ENCODE peak calls at places on chromosomes 12 and 14, in seven cellular contexts. One of them, this sample, is unnamed.

GRCh38 chr14:90692061-90692460 is 124.2 kb downstream of the TTC7B start:
- DNase-seq in A549: no peak
- DNase-seq in tibial artery: no peak
- DNase-seq in neuronal stem cell: no peak
- DNase-seq in left lobe of liver: no peak
- DNase-seq in left cardiac atrium: no peak
- DNase-seq in H4: no peak
- DNase-seq in this sample: no peak

GRCh38 chr14:22313172-22313801 is 275.7 kb downstream of the DAD1 start:
- DNase-seq in H4: no peak
- DNase-seq in A549: no peak
- DNase-seq in neuronal stem cell: no peak
- DNase-seq in tibial artery: no peak
- DNase-seq in left lobe of liver: no peak
- DNase-seq in left cardiac atrium: no peak
- DNase-seq in this sample: no peak

GRCh38 chr14:24095196-24096068 is 1.3 kb downstream of the PCK2 start:
- DNase-seq in H4: peak
- DNase-seq in A549: no peak
- DNase-seq in neuronal stem cell: no peak
- DNase-seq in tibial artery: peak
- DNase-seq in left cardiac atrium: peak
- DNase-seq in left lobe of liver: peak
- DNase-seq in this sample: peak

GRCh38 chr12:54411398-54412241 is 7.4 kb downstream of the ITGA5 start:
- DNase-seq in left lobe of liver: no peak
- DNase-seq in left cardiac atrium: peak
- DNase-seq in neuronal stem cell: no peak
- DNase-seq in A549: no peak
- DNase-seq in tibial artery: peak
- DNase-seq in H4: peak
- DNase-seq in this sample: no peak

GRCh38 chr14:78202178-78202577 is 32.0 kb downstream of the NRXN3 start:
- DNase-seq in A549: no peak
- DNase-seq in H4: no peak
- DNase-seq in tibial artery: no peak
- DNase-seq in left lobe of liver: no peak
- DNase-seq in left cardiac atrium: no peak
- DNase-seq in neuronal stem cell: no peak
- DNase-seq in this sample: no peak

GRCh38 chr14:81565441-81566290 is 32.0 kb upstream of the SEL1L start:
- DNase-seq in H4: peak
- DNase-seq in A549: peak
- DNase-seq in neuronal stem cell: peak
- DNase-seq in left cardiac atrium: no peak
- DNase-seq in left lobe of liver: no peak
- DNase-seq in tibial artery: no peak
- DNase-seq in this sample: no peak

GRCh38 chr12:105485321-105485910 is 154.9 kb downstream of the C12orf75 start:
- DNase-seq in neuronal stem cell: no peak
- DNase-seq in left lobe of liver: no peak
- DNase-seq in H4: no peak
- DNase-seq in left cardiac atrium: peak
- DNase-seq in tibial artery: peak
- DNase-seq in A549: no peak
- DNase-seq in this sample: no peak

GRCh38 chr12:75289678-75290200 is 40.4 kb downstream of the CAPS2 start:
- DNase-seq in neuronal stem cell: no peak
- DNase-seq in left lobe of liver: no peak
- DNase-seq in A549: no peak
- DNase-seq in H4: peak
- DNase-seq in left cardiac atrium: no peak
- DNase-seq in tibial artery: no peak
- DNase-seq in this sample: no peak

GRCh38 chr14:39483682-39484081 is 51.4 kb upstream of the FBXO33 start:
- DNase-seq in left lobe of liver: no peak
- DNase-seq in neuronal stem cell: no peak
- DNase-seq in A549: no peak
- DNase-seq in H4: no peak
- DNase-seq in left cardiac atrium: no peak
- DNase-seq in tibial artery: no peak
- DNase-seq in this sample: no peak

GRCh38 chr14:61322011-61322798 is 826 bp downstream of the PRKCH start:
- DNase-seq in H4: no peak
- DNase-seq in tibial artery: no peak
- DNase-seq in neuronal stem cell: no peak
- DNase-seq in A549: peak
- DNase-seq in left cardiac atrium: peak
- DNase-seq in left lobe of liver: peak
- DNase-seq in this sample: no peak

GRCh38 chr14:104116544-104117340 is 21.6 kb upstream of the KIF26A start:
- DNase-seq in A549: no peak
- DNase-seq in tibial artery: no peak
- DNase-seq in left lobe of liver: peak
- DNase-seq in left cardiac atrium: peak
- DNase-seq in H4: no peak
- DNase-seq in neuronal stem cell: no peak
- DNase-seq in this sample: no peak

GRCh38 chr12:52210186-52210924 is 18.5 kb upstream of the KRT80 start:
- DNase-seq in neuronal stem cell: no peak
- DNase-seq in left lobe of liver: no peak
- DNase-seq in A549: no peak
- DNase-seq in tibial artery: peak
- DNase-seq in left cardiac atrium: peak
- DNase-seq in H4: no peak
- DNase-seq in this sample: no peak

GRCh38 chr14:99522934-99523660 is 41.9 kb downstream of the CCNK start:
- DNase-seq in left lobe of liver: no peak
- DNase-seq in neuronal stem cell: peak
- DNase-seq in A549: no peak
- DNase-seq in H4: no peak
- DNase-seq in tibial artery: no peak
- DNase-seq in left cardiac atrium: peak
- DNase-seq in this sample: no peak

GRCh38 chr12:105120551-105120950 is 13.0 kb downstream of the WASHC4 start:
- DNase-seq in H4: no peak
- DNase-seq in left lobe of liver: no peak
- DNase-seq in A549: no peak
- DNase-seq in tibial artery: no peak
- DNase-seq in neuronal stem cell: no peak
- DNase-seq in left cardiac atrium: no peak
- DNase-seq in this sample: no peak

GRCh38 chr12:128069359-128069997 is 197.5 kb upstream of the TMEM132C start:
- DNase-seq in A549: peak
- DNase-seq in left lobe of liver: no peak
- DNase-seq in left cardiac atrium: peak
- DNase-seq in neuronal stem cell: peak
- DNase-seq in H4: peak
- DNase-seq in tibial artery: no peak
- DNase-seq in this sample: peak

GRCh38 chr14:52913271-52913670 is 37.6 kb downstream of the FERMT2 start:
- DNase-seq in A549: no peak
- DNase-seq in H4: no peak
- DNase-seq in neuronal stem cell: no peak
- DNase-seq in left lobe of liver: no peak
- DNase-seq in left cardiac atrium: no peak
- DNase-seq in tibial artery: no peak
- DNase-seq in this sample: no peak

GRCh38 chr14:73280903-73281302 is 43.6 kb downstream of the PAPLN start:
- DNase-seq in left cardiac atrium: no peak
- DNase-seq in A549: no peak
- DNase-seq in tibial artery: no peak
- DNase-seq in neuronal stem cell: no peak
- DNase-seq in left lobe of liver: no peak
- DNase-seq in H4: no peak
- DNase-seq in this sample: no peak

GRCh38 chr12:2461645-2462044 is 333.1 kb upstream of the FKBP4 start:
- DNase-seq in left cardiac atrium: no peak
- DNase-seq in left lobe of liver: no peak
- DNase-seq in tibial artery: no peak
- DNase-seq in A549: no peak
- DNase-seq in H4: no peak
- DNase-seq in neuronal stem cell: no peak
- DNase-seq in this sample: no peak

GRCh38 chr12:124774054-124774461 is 89.6 kb downstream of the SCARB1 start:
- DNase-seq in left cardiac atrium: no peak
- DNase-seq in tibial artery: no peak
- DNase-seq in neuronal stem cell: no peak
- DNase-seq in A549: no peak
- DNase-seq in H4: no peak
- DNase-seq in left lobe of liver: no peak
- DNase-seq in this sample: no peak

GRCh38 chr14:34619399-34619920 is 10.5 kb downstream of the SNX6 start:
- DNase-seq in neuronal stem cell: no peak
- DNase-seq in H4: no peak
- DNase-seq in left cardiac atrium: no peak
- DNase-seq in A549: no peak
- DNase-seq in left lobe of liver: no peak
- DNase-seq in tibial artery: no peak
- DNase-seq in this sample: no peak

GRCh38 chr14:75631453-75631831 is 29.2 kb downstream of the ERG28 start:
- DNase-seq in tibial artery: no peak
- DNase-seq in left lobe of liver: no peak
- DNase-seq in left cardiac atrium: no peak
- DNase-seq in A549: no peak
- DNase-seq in neuronal stem cell: peak
- DNase-seq in H4: no peak
- DNase-seq in this sample: no peak

GRCh38 chr12:69662764-69663163 is 36.3 kb downstream of the BEST3 start:
- DNase-seq in H4: no peak
- DNase-seq in neuronal stem cell: no peak
- DNase-seq in tibial artery: no peak
- DNase-seq in left cardiac atrium: no peak
- DNase-seq in A549: no peak
- DNase-seq in left lobe of liver: no peak
- DNase-seq in this sample: no peak

GRCh38 chr14:81211844-81212243 is 8.9 kb downstream of the GTF2A1 start:
- DNase-seq in neuronal stem cell: no peak
- DNase-seq in left cardiac atrium: peak
- DNase-seq in left lobe of liver: peak
- DNase-seq in tibial artery: peak
- DNase-seq in A549: no peak
- DNase-seq in H4: peak
- DNase-seq in this sample: no peak

GRCh38 chr12:42090899-42091298 is 53.8 kb downstream of the GXYLT1 start:
- DNase-seq in tibial artery: no peak
- DNase-seq in A549: no peak
- DNase-seq in left cardiac atrium: no peak
- DNase-seq in left lobe of liver: no peak
- DNase-seq in neuronal stem cell: no peak
- DNase-seq in H4: no peak
- DNase-seq in this sample: no peak

GRCh38 chr12:68815232-68815927 is 7.4 kb downstream of the MDM2 start:
- DNase-seq in A549: no peak
- DNase-seq in left cardiac atrium: no peak
- DNase-seq in tibial artery: no peak
- DNase-seq in left lobe of liver: no peak
- DNase-seq in neuronal stem cell: no peak
- DNase-seq in H4: no peak
- DNase-seq in this sample: no peak

GRCh38 chr12:32595251-32595650 is 83.8 kb upstream of the DNM1L start:
- DNase-seq in A549: no peak
- DNase-seq in left cardiac atrium: no peak
- DNase-seq in neuronal stem cell: no peak
- DNase-seq in left lobe of liver: no peak
- DNase-seq in H4: peak
- DNase-seq in tibial artery: no peak
- DNase-seq in this sample: no peak

GRCh38 chr14:75835156-75836141 is 146.3 kb downstream of the TGFB3 start:
- DNase-seq in left cardiac atrium: no peak
- DNase-seq in A549: no peak
- DNase-seq in H4: no peak
- DNase-seq in left lobe of liver: no peak
- DNase-seq in tibial artery: no peak
- DNase-seq in neuronal stem cell: no peak
- DNase-seq in this sample: no peak

GRCh38 chr14:89912667-89913211 is 41.8 kb downstream of the EFCAB11 start:
- DNase-seq in neuronal stem cell: peak
- DNase-seq in tibial artery: peak
- DNase-seq in left cardiac atrium: no peak
- DNase-seq in A549: peak
- DNase-seq in left lobe of liver: no peak
- DNase-seq in H4: peak
- DNase-seq in this sample: no peak

GRCh38 chr12:48765753-48766162 is 23.1 kb downstream of the ADCY6 start:
- DNase-seq in H4: no peak
- DNase-seq in left cardiac atrium: no peak
- DNase-seq in A549: no peak
- DNase-seq in neuronal stem cell: no peak
- DNase-seq in left lobe of liver: no peak
- DNase-seq in tibial artery: no peak
- DNase-seq in this sample: no peak

GRCh38 chr12:82479511-82479910 is 121.2 kb downstream of the METTL25 start:
- DNase-seq in left cardiac atrium: no peak
- DNase-seq in A549: no peak
- DNase-seq in neuronal stem cell: peak
- DNase-seq in left lobe of liver: no peak
- DNase-seq in tibial artery: no peak
- DNase-seq in H4: no peak
- DNase-seq in this sample: no peak

GRCh38 chr14:21096889-21097615 is 1.4 kb downstream of the ZNF219 start:
- DNase-seq in left cardiac atrium: no peak
- DNase-seq in H4: no peak
- DNase-seq in A549: no peak
- DNase-seq in left lobe of liver: no peak
- DNase-seq in neuronal stem cell: no peak
- DNase-seq in tibial artery: no peak
- DNase-seq in this sample: no peak

GRCh38 chr14:80233489-80233888 is 22.2 kb upstream of the DIO2 start:
- DNase-seq in tibial artery: no peak
- DNase-seq in neuronal stem cell: no peak
- DNase-seq in H4: no peak
- DNase-seq in A549: no peak
- DNase-seq in left lobe of liver: no peak
- DNase-seq in left cardiac atrium: no peak
- DNase-seq in this sample: no peak

GRCh38 chr14:97315790-97316189 is 518.6 kb downstream of the VRK1 start:
- DNase-seq in tibial artery: no peak
- DNase-seq in left cardiac atrium: no peak
- DNase-seq in neuronal stem cell: no peak
- DNase-seq in left lobe of liver: no peak
- DNase-seq in A549: no peak
- DNase-seq in H4: no peak
- DNase-seq in this sample: no peak

GRCh38 chr14:101473795-101474562 is 87.3 kb upstream of the DIO3 start:
- DNase-seq in left cardiac atrium: no peak
- DNase-seq in tibial artery: peak
- DNase-seq in neuronal stem cell: no peak
- DNase-seq in left lobe of liver: peak
- DNase-seq in H4: no peak
- DNase-seq in A549: no peak
- DNase-seq in this sample: no peak

GRCh38 chr14:104154246-104154645 is 15.9 kb downstream of the KIF26A start:
- DNase-seq in H4: no peak
- DNase-seq in neuronal stem cell: no peak
- DNase-seq in left cardiac atrium: no peak
- DNase-seq in tibial artery: no peak
- DNase-seq in A549: no peak
- DNase-seq in left lobe of liver: no peak
- DNase-seq in this sample: no peak

GRCh38 chr12:130333341-130333740 is 4.3 kb upstream of the PIWIL1 start:
- DNase-seq in left lobe of liver: no peak
- DNase-seq in neuronal stem cell: no peak
- DNase-seq in A549: no peak
- DNase-seq in left cardiac atrium: no peak
- DNase-seq in H4: no peak
- DNase-seq in tibial artery: no peak
- DNase-seq in this sample: no peak

GRCh38 chr12:104668274-104668718 is 211.5 kb downstream of the CHST11 start:
- DNase-seq in left lobe of liver: no peak
- DNase-seq in neuronal stem cell: no peak
- DNase-seq in left cardiac atrium: peak
- DNase-seq in A549: no peak
- DNase-seq in H4: peak
- DNase-seq in tibial artery: no peak
- DNase-seq in this sample: no peak

GRCh38 chr12:132724506-132725220 is 14.0 kb downstream of the PGAM5 start:
- DNase-seq in H4: no peak
- DNase-seq in left lobe of liver: no peak
- DNase-seq in neuronal stem cell: no peak
- DNase-seq in A549: no peak
- DNase-seq in tibial artery: no peak
- DNase-seq in left cardiac atrium: no peak
- DNase-seq in this sample: no peak